ENCODE peak calls at places on chromosomes 7 and 10, in six cellular contexts. W, R, N, G, H and X are unnamed samples.

GRCh38 chr7:157969995-157970394 is 617.6 kb downstream of the PTPRN2 start:
- DNase-seq in N (no peak), R (no peak), H (no peak), W (no peak), G (no peak), X (no peak)

GRCh38 chr10:119526149-119526548 is 16.4 kb downstream of the RGS10 start:
- DNase-seq in N (no peak), R (no peak), G (no peak), H (no peak), W (no peak), X (no peak)

GRCh38 chr10:77006836-77007511 is 630.6 kb downstream of the KCNMA1 start:
- DNase-seq in G (no peak), N (no peak), R (no peak), W (no peak), H (no peak), X (no peak)

GRCh38 chr7:38660427-38661099 is 29.4 kb upstream of the AMPH start:
- DNase-seq in N (no peak), R (peak; percentile 66), H (peak; percentile 28), W (no peak), G (peak; percentile 55), X (peak; percentile 24)

GRCh38 chr10:75616874-75617478 is 185.6 kb downstream of the LRMDA start:
- DNase-seq in R (no peak), G (no peak), W (no peak), H (no peak), N (no peak), X (no peak)

GRCh38 chr7:154451480-154452457 is 399.6 kb downstream of the DPP6 start:
- DNase-seq in N (no peak), H (no peak), W (no peak), R (peak; percentile 11), G (no peak), X (no peak)

GRCh38 chr10:51860257-51860656 is 160.9 kb upstream of the CSTF2T start:
- DNase-seq in W (no peak), H (no peak), N (no peak), G (peak; percentile 2), R (no peak), X (no peak)

GRCh38 chr7:155750255-155751125 is 61.8 kb downstream of the SHH start:
- DNase-seq in N (no peak), W (no peak), R (no peak), G (no peak), H (no peak), X (no peak)

GRCh38 chr7:148720472-148720871 is 21.8 kb downstream of the CUL1 start:
- DNase-seq in R (no peak), N (no peak), G (no peak), H (no peak), W (no peak), X (no peak)

GRCh38 chr10:98361131-98361633 is 53.8 kb downstream of the PYROXD2 start:
- DNase-seq in R (no peak), N (peak; percentile 66), H (no peak), W (peak; percentile 88), G (peak; percentile 100), X (peak; percentile 79)

GRCh38 chr10:79904671-79905321 is 44.1 kb downstream of the SFTPD start:
- DNase-seq in R (peak; percentile 37), W (no peak), G (peak; percentile 69), H (no peak), N (no peak), X (peak; percentile 54)

GRCh38 chr10:118698421-118698820 is 56.3 kb downstream of the CACUL1 start:
- DNase-seq in N (peak; percentile 31), W (no peak), G (peak; percentile 80), R (no peak), H (peak; percentile 96), X (peak; percentile 23)

GRCh38 chr10:118369806-118370205 is 27.7 kb upstream of the FAM204A start:
- DNase-seq in N (no peak), H (no peak), G (no peak), R (peak; percentile 87), W (no peak), X (no peak)

GRCh38 chr10:87541114-87541513 is 36.4 kb downstream of the MINPP1 start:
- DNase-seq in H (no peak), N (no peak), W (no peak), R (no peak), G (peak; percentile 75), X (peak; percentile 44)

GRCh38 chr7:76356823-76357222 is 2.0 kb downstream of the YWHAG start:
- DNase-seq in N (no peak), R (peak; percentile 80), W (no peak), H (no peak), G (no peak), X (peak; percentile 51)

GRCh38 chr10:6843477-6843876 is 263.4 kb upstream of the PRKCQ start:
- DNase-seq in N (no peak), G (no peak), H (peak; percentile 49), W (no peak), R (no peak), X (no peak)

GRCh38 chr10:80664071-80664680 is 126.5 kb downstream of the SH2D4B start:
- DNase-seq in R (peak; percentile 32), H (peak; percentile 18), W (no peak), G (peak; percentile 62), N (peak; percentile 16), X (peak; percentile 44)

GRCh38 chr10:69220510-69220909 is 378 bp downstream of the HKDC1 start:
- DNase-seq in N (no peak), R (no peak), H (no peak), W (no peak), G (no peak), X (no peak)

GRCh38 chr7:132348341-132348740 is 227.9 kb downstream of the PLXNA4 start:
- DNase-seq in N (no peak), G (no peak), R (no peak), H (no peak), W (no peak), X (no peak)

GRCh38 chr7:6258440-6259182 is 13.8 kb downstream of the CYTH3 start:
- DNase-seq in G (peak; percentile 92), N (no peak), R (no peak), H (no peak), W (no peak), X (no peak)